ENCODE peak calls at places on chromosomes 12 and 14, in ten cellular contexts. N is activated T-cell treated with anti-CD3 and anti-CD28 coated beads for 24 hours; G is natural killer cell; A is thoracic aorta; T is NCI-H2227 treated with DMSO at 0.1 percent for 48 hours; K is stimulated activated CD4-positive, alpha-beta T cell treated with anti-CD3 and anti-CD28 coated beads, Interleukin-4, amount 100 ng/mL, for 24 hours; B is SJCRH30; Q is SW480; L is stimulated activated CD8-positive, alpha-beta memory T cell treated with anti-CD3 and anti-CD28 coated beads, Interleukin-15, amount 100 ng/mL, for 1 hour; I is posterior cingulate gyrus. E is an unnamed sample.

GRCh38 chr14:32027255-32027939 is 49.7 kb upstream of the ARHGAP5 start:
- DNase-seq in L (no peak), K (no peak), Q (no peak), B (no peak), A (no peak), N (no peak), G (no peak), T (no peak), I (no peak), E (no peak)

GRCh38 chr12:68207276-68207675 is 18.3 kb downstream of the IL26 start:
- DNase-seq in A (no peak), T (no peak), B (no peak), Q (no peak), K (no peak), N (no peak), I (no peak), L (no peak), G (no peak), E (no peak)

GRCh38 chr14:104970231-104971068 is 7.7 kb downstream of the AHNAK2 start:
- DNase-seq in A (no peak), G (no peak), I (peak; percentile 75), K (no peak), T (no peak), Q (peak; percentile 62), N (no peak), B (peak; percentile 88), L (no peak), E (peak; percentile 84)

GRCh38 chr14:76780875-76781647 is 19.8 kb downstream of the VASH1 start:
- DNase-seq in K (no peak), L (no peak), T (no peak), G (no peak), B (no peak), A (no peak), N (no peak), I (peak; percentile 96), Q (no peak), E (no peak)

GRCh38 chr12:32476446-32476845 is 77.1 kb downstream of the FGD4 start:
- DNase-seq in Q (no peak), G (no peak), A (no peak), K (no peak), B (no peak), T (no peak), L (no peak), N (no peak), I (no peak), E (no peak)

GRCh38 chr12:117328556-117329100 is 32.8 kb downstream of the NOS1 start:
- DNase-seq in K (no peak), N (no peak), L (no peak), I (no peak), A (no peak), B (no peak), Q (no peak), T (no peak), G (no peak), E (no peak)

GRCh38 chr12:67803450-67804034 is 155.0 kb downstream of the DYRK2 start:
- DNase-seq in G (no peak), Q (no peak), B (no peak), N (no peak), K (no peak), L (no peak), T (no peak), I (no peak), A (no peak), E (no peak)

GRCh38 chr12:117744418-117744817 is 224.4 kb downstream of the KSR2 start:
- DNase-seq in N (no peak), A (no peak), I (no peak), Q (no peak), K (no peak), G (no peak), B (no peak), T (peak; percentile 9), L (no peak), E (no peak)

GRCh38 chr14:79415726-79416125 is 795.6 kb downstream of the DIO2 start:
- DNase-seq in G (no peak), T (no peak), I (no peak), A (no peak), N (no peak), K (no peak), Q (no peak), B (no peak), L (no peak), E (no peak)

GRCh38 chr12:65169311-65170244 is at the start of gene LEMD3:
- DNase-seq in A (peak; percentile 88), L (peak; percentile 87), N (peak; percentile 88), I (peak; percentile 99), T (peak; percentile 91), Q (peak; percentile 93), G (peak; percentile 88), K (peak; percentile 92), B (peak; percentile 88), E (peak; percentile 92)

GRCh38 chr12:125892276-125892675 is 827.0 kb downstream of the AACS start:
- DNase-seq in G (no peak), L (no peak), A (no peak), I (no peak), K (no peak), Q (no peak), B (no peak), N (no peak), T (no peak), E (no peak)

GRCh38 chr12:50747817-50748216 is 16.1 kb upstream of the ATF1 start:
- DNase-seq in T (no peak), I (no peak), B (no peak), G (no peak), L (no peak), Q (no peak), N (no peak), A (no peak), K (no peak), E (no peak)

GRCh38 chr14:102557434-102558226 is 34.8 kb upstream of the RCOR1 start:
- DNase-seq in G (no peak), I (no peak), Q (no peak), N (no peak), L (no peak), T (no peak), K (no peak), A (no peak), B (no peak), E (no peak)

GRCh38 chr12:92987362-92987761 is 58.3 kb upstream of the EEA1 start:
- DNase-seq in B (peak; percentile 17), Q (peak; percentile 81), T (peak; percentile 77), L (no peak), K (peak; percentile 11), A (no peak), G (no peak), I (no peak), N (no peak), E (peak; percentile 59)

GRCh38 chr14:67237591-67237990 is 3.6 kb upstream of the PALS1 start:
- DNase-seq in K (no peak), B (no peak), A (no peak), T (no peak), I (no peak), N (no peak), Q (no peak), L (no peak), G (no peak), E (no peak)

GRCh38 chr12:123705935-123706334 is 6.2 kb upstream of the ATP6V0A2 start:
- DNase-seq in L (no peak), Q (no peak), T (no peak), I (no peak), B (peak; percentile 13), A (no peak), N (no peak), K (no peak), G (no peak), E (no peak)

GRCh38 chr14:95918466-95918865 is 41.8 kb downstream of the TUNAR start:
- DNase-seq in K (no peak), A (no peak), L (no peak), I (no peak), T (no peak), Q (no peak), G (no peak), B (no peak), N (no peak), E (peak; percentile 17)

GRCh38 chr14:93042968-93043940 is 72.5 kb downstream of the ITPK1 start:
- DNase-seq in I (no peak), B (peak; percentile 45), Q (peak; percentile 99), K (no peak), N (no peak), T (no peak), G (no peak), A (peak; percentile 67), L (no peak), E (peak; percentile 98)

GRCh38 chr12:51048601-51049369 is 658 bp downstream of the LETMD1 start:
- DNase-seq in Q (peak; percentile 29), A (no peak), I (no peak), G (no peak), L (no peak), T (no peak), N (no peak), B (no peak), K (peak; percentile 12), E (no peak)

GRCh38 chr14:21711360-21711961 is 37.8 kb upstream of the OR4E1 start:
- DNase-seq in G (no peak), T (peak; percentile 0), B (peak; percentile 4), Q (peak; percentile 18), I (no peak), N (peak; percentile 21), K (peak; percentile 32), L (no peak), A (no peak), E (peak; percentile 17)

GRCh38 chr14:75647650-75648049 is 13.0 kb downstream of the ERG28 start:
- DNase-seq in L (no peak), A (no peak), I (no peak), T (no peak), K (no peak), N (no peak), Q (no peak), G (no peak), B (no peak), E (no peak)

GRCh38 chr12:97276198-97276580 is 186.4 kb upstream of the RMST start:
- DNase-seq in I (no peak), G (no peak), A (no peak), T (peak; percentile 62), L (no peak), B (peak; percentile 56), Q (no peak), K (no peak), N (no peak), E (no peak)

GRCh38 chr14:83163016-83163415 is 1629.4 kb upstream of the SEL1L start:
- DNase-seq in T (no peak), N (no peak), G (no peak), Q (no peak), I (no peak), B (no peak), K (no peak), L (no peak), A (no peak), E (no peak)

GRCh38 chr14:23114669-23115491 is 4.2 kb downstream of the CEBPE start:
- DNase-seq in A (peak; percentile 33), N (no peak), T (no peak), G (no peak), B (peak; percentile 73), K (no peak), L (no peak), Q (peak; percentile 77), I (peak; percentile 46), E (peak; percentile 78)

GRCh38 chr14:64995291-64995690 is 8.6 kb downstream of the FNTB start:
- DNase-seq in B (no peak), T (no peak), N (no peak), L (no peak), Q (no peak), K (no peak), G (no peak), A (no peak), I (no peak), E (no peak)

GRCh38 chr12:31781894-31782540 is 53.2 kb upstream of the AMN1 start:
- DNase-seq in A (no peak), L (no peak), K (no peak), I (no peak), G (no peak), N (no peak), Q (no peak), T (no peak), B (no peak), E (no peak)

GRCh38 chr14:103626150-103626850 is 2.7 kb upstream of the KLC1 start:
- DNase-seq in A (no peak), Q (no peak), L (no peak), B (peak; percentile 75), T (no peak), I (no peak), N (no peak), K (no peak), G (no peak), E (no peak)

GRCh38 chr14:24368562-24369252 is 723 bp downstream of the NFATC4 start:
- DNase-seq in K (no peak), A (no peak), T (peak; percentile 37), B (peak; percentile 70), N (no peak), L (no peak), I (peak; percentile 89), Q (no peak), G (peak; percentile 48), E (peak; percentile 52)

E was measured in H4.